ENCODE peak calls at places on chromosome 6, in five cellular contexts. E, J, Q, R and W are unnamed samples. For H3K36me3, the result is how much of the 10 kb centered on the place peaks cover.

GRCh38 chr6:751765-752164 is 58.8 kb upstream of the EXOC2 start:
- DNase-seq in Q (no peak), J (no peak), E (no peak), R (no peak), W (no peak)

GRCh38 chr6:70210462-70210861 is 92.4 kb downstream of the COL9A1 start:
- DNase-seq in E (no peak), J (no peak), R (no peak), Q (no peak), W (peak)

GRCh38 chr6:34592208-34592952 is 36.3 kb upstream of the SPDEF start:
- DNase-seq in Q (no peak), R (no peak), J (no peak), E (no peak), W (no peak)

GRCh38 chr6:134195164-134195906 is 122.6 kb downstream of the SGK1 start:
- DNase-seq in Q (no peak), J (no peak), E (peak), R (no peak), W (peak)

GRCh38 chr6:127516676-127517273 is 2.4 kb downstream of the MTCL3 start:
- DNase-seq in R (peak), Q (no peak), E (peak), J (peak), W (peak)

GRCh38 chr6:7727150-7727950 is 1.5 kb downstream of the BMP6 start:
- DNase-seq in E (no peak), Q (no peak), R (no peak), J (peak), W (peak)

GRCh38 chr6:35370124-35370741 is 27.9 kb downstream of the PPARD start:
- DNase-seq in R (peak), E (peak), J (no peak), Q (no peak), W (peak)

GRCh38 chr6:112468359-112468758 is 121.2 kb downstream of the RFPL4B start:
- DNase-seq in Q (no peak), E (peak), J (no peak), R (peak), W (no peak)

GRCh38 chr6:150256618-150257272 is 112.1 kb upstream of the IYD start:
- DNase-seq in J (no peak), E (peak), R (peak), Q (no peak), W (peak)

GRCh38 chr6:46575530-46575929 is 77.1 kb downstream of the CYP39A1 start:
- DNase-seq in J (no peak), E (no peak), Q (no peak), R (no peak), W (no peak)

GRCh38 chr6:81906041-81906440 is 153.6 kb upstream of the TENT5A start:
- DNase-seq in R (no peak), J (no peak), Q (no peak), E (no peak), W (no peak)

GRCh38 chr6:117237561-117237960 is 27.8 kb upstream of the VGLL2 start:
- DNase-seq in R (no peak), E (no peak), J (no peak), Q (no peak), W (no peak)

GRCh38 chr6:99611148-99611547 is 4.5 kb downstream of the PRDM13 start:
- DNase-seq in E (peak), J (no peak), R (no peak), Q (no peak), W (no peak)

GRCh38 chr6:132675749-132676148 is 16.8 kb upstream of the TAAR1 start:
- DNase-seq in E (no peak), J (no peak), Q (no peak), R (no peak), W (no peak)

GRCh38 chr6:24883618-24884017 is 52.1 kb downstream of the RIPOR2 start:
- DNase-seq in Q (no peak), J (no peak), E (peak), R (no peak), W (peak)

GRCh38 chr6:122432816-122433215 is 33.4 kb downstream of the HSF2 start:
- DNase-seq in E (peak), R (no peak), J (no peak), Q (no peak), W (no peak)

GRCh38 chr6:11218077-11218392 is 14.4 kb downstream of the NEDD9 start:
- DNase-seq in J (no peak), Q (no peak), E (no peak), R (no peak), W (no peak)

GRCh38 chr6:116528800-116529199 is 16.7 kb downstream of the TRAPPC3L start:
- DNase-seq in E (peak), Q (no peak), J (no peak), R (peak), W (no peak)

GRCh38 chr6:166418691-166419143 is 36.0 kb upstream of the MPC1 start:
- DNase-seq in Q (no peak), J (no peak), E (no peak), R (no peak), W (no peak)

GRCh38 chr6:169905041-169905807 is 153.8 kb downstream of the ERMARD start:
- DNase-seq in Q (no peak), R (no peak), J (no peak), E (peak), W (peak)

GRCh38 chr6:52533491-52533890 is 43.4 kb downstream of the TRAM2 start:
- DNase-seq in Q (no peak), J (no peak), E (no peak), R (no peak), W (no peak)

GRCh38 chr6:137001287-137001976 is 43.3 kb downstream of the IL20RA start:
- DNase-seq in R (no peak), Q (no peak), E (no peak), J (no peak), W (no peak)

GRCh38 chr6:151381722-151382121 is 9.6 kb downstream of the ZBTB2 start:
- DNase-seq in J (no peak), Q (no peak), E (no peak), R (no peak), W (no peak)

GRCh38 chr6:111602481-111603404 is 2.9 kb downstream of the TRAF3IP2 start:
- DNase-seq in R (no peak), Q (no peak), J (no peak), E (peak), W (peak)

GRCh38 chr6:32968770-32969684 is 633 bp downstream of the BRD2 start:
- DNase-seq in Q (peak), J (peak), R (peak), E (peak), W (peak)

GRCh38 chr6:32968093-32968769 is at the start of gene BRD2:
- DNase-seq in Q (no peak), E (peak), R (peak), J (peak), W (peak)

GRCh38 chr6:32969685-32970412 is 1.5 kb downstream of the BRD2 start:
- DNase-seq in Q (no peak), R (peak), J (peak), E (peak), W (peak)

GRCh38 chr6:32965901-32966300 is 2.5 kb upstream of the BRD2 start:
- DNase-seq in Q (no peak), J (no peak), E (peak), R (no peak), W (no peak)

GRCh38 chr6:32967151-32968091 is 973 bp upstream of the BRD2 start:
- DNase-seq in J (no peak), R (no peak), Q (no peak), E (peak), W (peak)
- H3K18ac ChIP-seq in J (no peak), R (peak), Q (peak), E (peak), W (peak)

GRCh38 chr6:37705239-37706051 is 7.8 kb upstream of the MDGA1 start:
- DNase-seq in R (peak), J (peak), E (peak), Q (peak), W (peak)

GRCh38 chr6:37704066-37704465 is 6.4 kb upstream of the MDGA1 start:
- DNase-seq in J (no peak), Q (no peak), R (no peak), E (no peak), W (no peak)

GRCh38 chr6:37704923-37705238 is 7.2 kb upstream of the MDGA1 start:
- DNase-seq in Q (no peak), E (no peak), J (no peak), R (no peak), W (no peak)

GRCh38 chr6:37709250-37709931 is 11.7 kb upstream of the MDGA1 start:
- DNase-seq in R (no peak), J (no peak), E (no peak), Q (no peak), W (no peak)

DNA sequence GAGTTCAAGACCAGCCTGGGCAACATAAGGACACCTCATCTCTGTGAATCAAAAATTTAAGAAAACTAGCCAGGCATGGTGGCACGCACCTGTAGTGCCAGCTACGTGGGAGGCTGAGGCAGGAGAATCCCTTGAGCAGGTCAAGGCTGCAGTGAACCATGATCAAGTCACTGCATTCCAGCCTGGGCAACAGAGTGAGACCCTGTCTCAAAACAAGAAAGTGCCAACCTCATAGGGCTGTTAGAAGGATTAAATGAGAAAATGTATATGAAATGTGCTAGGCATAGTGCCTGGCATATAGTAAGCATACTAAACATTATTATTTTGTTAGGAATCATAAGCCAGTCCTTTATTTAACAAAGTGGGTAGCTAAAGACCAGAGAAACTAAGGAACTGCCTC is 9.1 kb upstream of the MDGA1 start:
- DNase-seq in R (no peak), J (no peak), E (no peak), Q (no peak), W (no peak)
- H3K14ac ChIP-seq in R (no peak), J (no peak), E (no peak), Q (no peak), W (no peak)

GRCh38 chr6:158595223-158595622 is 35.3 kb downstream of the TMEM181 start:
- DNase-seq in R (no peak), E (no peak), Q (no peak), J (no peak), W (peak)
- H3K36me3 ChIP-seq in R (under half), E (under half), Q (under half), J (under half), W (half or more)

GRCh38 chr6:41505084-41506049 is 40.8 kb upstream of the FOXP4 start:
- DNase-seq in E (peak), Q (no peak), R (no peak), J (no peak), W (peak)
- H3K18ac ChIP-seq in E (no peak), Q (no peak), R (no peak), J (peak), W (peak)